ENCODE peak calls at places on chromosome 6, in five cellular contexts. B, T, F, L and X are unnamed samples.

GRCh38 chr6:88983532-88983931 is 20.1 kb upstream of the RNGTT start:
- DNase-seq in L (no peak), T (no peak), F (no peak), B (no peak), X (peak)

GRCh38 chr6:32168807-32169206 is 4.4 kb downstream of the EGFL8 start:
- DNase-seq in B (no peak), L (no peak), F (no peak), T (no peak), X (no peak)

GRCh38 chr6:143405381-143406154 is 44.9 kb downstream of the ADAT2 start:
- DNase-seq in B (no peak), L (no peak), F (no peak), T (no peak), X (no peak)

GRCh38 chr6:166751051-166751595 is 124.1 kb upstream of the RPS6KA2 start:
- DNase-seq in L (no peak), F (no peak), B (no peak), T (peak), X (no peak)

GRCh38 chr6:161880070-161880469 is 606.2 kb upstream of the AGPAT4 start:
- DNase-seq in T (no peak), F (no peak), B (no peak), L (no peak), X (no peak)

GRCh38 chr6:149181304-149181703 is 136.2 kb upstream of the TAB2 start:
- DNase-seq in T (no peak), L (no peak), F (no peak), B (no peak), X (no peak)

GRCh38 chr6:69005194-69005593 is 370.1 kb downstream of the ADGRB3 start:
- DNase-seq in F (no peak), B (no peak), T (no peak), L (no peak), X (no peak)

GRCh38 chr6:158803733-158804143 is 15.4 kb downstream of the EZR start:
- DNase-seq in B (no peak), T (peak), F (no peak), L (no peak), X (no peak)

GRCh38 chr6:105810105-105810921 is 275.8 kb upstream of the PRDM1 start:
- DNase-seq in F (no peak), B (peak), T (no peak), L (peak), X (peak)

GRCh38 chr6:119076966-119077642 is 1.4 kb downstream of the FAM184A start:
- DNase-seq in B (no peak), T (no peak), F (no peak), L (no peak), X (no peak)

GRCh38 chr6:36743538-36744441 is 46.2 kb downstream of the RAB44 start:
- DNase-seq in B (no peak), F (no peak), T (no peak), L (no peak), X (peak)

GRCh38 chr6:132228894-132229293 is 172.4 kb downstream of the MOXD1 start:
- DNase-seq in T (no peak), B (no peak), F (no peak), L (no peak), X (no peak)

GRCh38 chr6:62891065-62891647 is 320.1 kb upstream of the FKBP1C start:
- DNase-seq in F (no peak), B (no peak), T (no peak), L (no peak), X (peak)

GRCh38 chr6:13065596-13065995 is 262.7 kb downstream of the TBC1D7 start:
- DNase-seq in T (no peak), B (no peak), L (no peak), F (no peak), X (no peak)

GRCh38 chr6:158627168-158627939 is 17.2 kb downstream of the DYNLT1 start:
- DNase-seq in F (no peak), T (no peak), L (no peak), B (no peak), X (no peak)

GRCh38 chr6:71544028-71544427 is 255.4 kb downstream of the OGFRL1 start:
- DNase-seq in B (no peak), T (no peak), L (no peak), F (no peak), X (no peak)

GRCh38 chr6:156943167-156943566 is 166.0 kb downstream of the ARID1B start:
- DNase-seq in B (no peak), T (no peak), F (no peak), L (no peak), X (no peak)

GRCh38 chr6:106117579-106117978 is 31.4 kb downstream of the PRDM1 start:
- DNase-seq in T (peak), L (no peak), B (no peak), F (no peak), X (no peak)

GRCh38 chr6:138498575-138499302 is 555 bp downstream of the NHSL1 start:
- DNase-seq in B (no peak), T (no peak), L (no peak), F (no peak), X (no peak)

GRCh38 chr6:28474441-28475219 is 31.3 kb upstream of the ZSCAN23 start:
- DNase-seq in L (no peak), T (peak), F (peak), B (peak), X (peak)

GRCh38 chr6:29529956-29530355 is 29.6 kb downstream of the UBD start:
- DNase-seq in T (no peak), F (no peak), L (no peak), B (no peak), X (no peak)
- TF ChIP-seq CTCF in T (no peak), F (no peak), L (no peak), B (no peak), X (no peak)

DNA sequence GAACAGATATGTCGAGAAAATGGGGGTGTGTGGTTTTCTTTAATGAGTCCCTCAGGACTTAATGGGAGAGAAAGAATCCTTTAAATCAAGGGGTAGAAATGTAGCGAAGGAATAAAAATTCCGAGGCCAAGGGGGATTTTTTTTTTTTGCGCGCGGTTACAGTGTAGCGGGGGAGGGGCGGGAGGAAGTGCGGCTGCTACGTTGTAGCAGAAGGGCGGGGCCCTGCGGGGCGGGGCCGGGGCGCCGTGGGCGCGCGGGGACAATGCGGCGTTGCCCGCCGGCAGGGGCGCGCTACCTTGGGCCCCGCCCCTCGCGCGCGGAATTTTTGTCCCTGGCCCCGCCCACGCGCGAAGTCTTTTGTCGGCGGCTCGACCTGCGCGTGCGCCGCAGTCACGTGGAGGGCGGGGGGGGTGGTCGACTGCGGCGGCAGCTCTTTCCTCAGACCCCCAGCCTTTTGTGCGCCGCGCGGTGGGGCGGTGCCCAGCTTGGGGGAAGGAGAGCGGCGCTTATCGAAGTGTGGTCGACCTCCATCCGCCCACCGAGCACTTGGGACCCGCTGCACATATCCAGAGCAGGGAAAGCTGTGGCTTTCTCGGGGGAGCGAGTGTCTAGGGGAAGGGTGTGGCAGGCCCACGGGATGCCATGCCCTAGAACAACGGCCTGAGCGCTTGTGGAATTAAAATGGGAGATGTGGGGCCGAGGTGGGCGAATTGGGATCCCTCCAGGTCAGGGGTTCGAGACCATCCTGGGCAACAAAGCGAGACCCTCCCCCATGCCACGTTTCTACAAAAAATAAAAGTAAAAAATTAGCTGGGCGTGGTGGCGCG is 1.3 kb downstream of the TUBB start:
- DNase-seq in T (peak), F (peak), L (peak), B (no peak), X (peak)
- TF ChIP-seq CTCF in T (peak), F (peak), L (peak), B (no peak), X (peak)

GRCh38 chr6:44642345-44642744 is 254.8 kb downstream of the CDC5L start:
- DNase-seq in B (no peak), L (no peak), T (no peak), F (no peak), X (no peak)

GRCh38 chr6:44646355-44646754 is 258.8 kb downstream of the CDC5L start:
- DNase-seq in T (no peak), L (no peak), B (no peak), F (no peak), X (no peak)

GRCh38 chr6:44642870-44643522 is 255.5 kb downstream of the CDC5L start:
- DNase-seq in T (no peak), L (no peak), F (no peak), B (no peak), X (no peak)

GRCh38 chr6:44641344-44641743 is 253.8 kb downstream of the CDC5L start:
- DNase-seq in L (no peak), B (no peak), T (no peak), F (no peak), X (no peak)

GRCh38 chr6:44645276-44645675 is 257.8 kb downstream of the CDC5L start:
- DNase-seq in L (no peak), T (no peak), F (no peak), B (no peak), X (no peak)
- TF ChIP-seq CTCF in L (no peak), T (no peak), F (no peak), B (no peak), X (no peak)

DNA sequence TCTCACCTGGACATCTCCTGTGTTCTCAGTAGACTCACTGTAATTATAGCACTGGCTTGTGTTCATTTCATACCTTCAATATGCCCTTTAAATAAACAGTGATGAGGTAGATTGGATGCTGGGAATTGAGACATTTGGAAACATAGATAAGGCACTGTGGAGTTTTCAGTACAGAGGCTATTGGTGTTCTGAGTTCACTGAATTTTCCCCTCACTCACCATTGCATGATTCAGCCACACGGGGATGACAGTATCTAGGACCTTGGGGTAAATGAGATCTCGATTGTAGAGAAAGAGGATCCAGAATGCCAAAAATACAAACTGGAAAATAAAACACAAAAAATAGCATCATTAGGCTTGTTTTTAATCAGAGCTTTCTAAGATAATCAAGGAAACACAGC is 12.5 kb downstream of the ADTRP start:
- DNase-seq in B (no peak), T (no peak), L (no peak), F (no peak), X (no peak)
- TF ChIP-seq CTCF in B (peak), T (no peak), L (no peak), F (no peak), X (no peak)

DNA sequence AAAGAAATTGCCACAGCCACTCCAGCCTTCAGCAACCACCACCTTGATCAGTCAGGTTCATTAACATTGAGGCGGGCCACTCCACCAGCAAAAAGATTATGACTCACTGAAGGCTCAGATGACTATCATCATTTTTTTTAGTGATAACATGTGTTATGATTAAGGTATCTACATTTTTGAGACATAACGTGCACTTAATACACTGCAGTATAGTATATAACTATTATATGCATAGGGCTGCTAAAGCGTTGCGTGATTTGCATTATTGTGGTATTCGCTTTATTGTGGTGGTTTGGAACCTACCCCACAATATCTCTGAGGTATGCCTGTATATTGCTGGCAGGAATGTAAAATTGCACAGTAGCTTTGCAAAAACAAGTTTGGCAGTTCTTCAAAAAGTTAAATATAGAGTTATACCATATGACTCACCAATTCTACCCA is 6.8 kb upstream of the RIPK1 start:
- DNase-seq in T (no peak), L (no peak), B (no peak), F (no peak), X (peak)
- TF ChIP-seq CTCF in T (no peak), L (no peak), B (no peak), F (no peak), X (no peak)

GRCh38 chr6:113416166-113416565 is 441.0 kb upstream of the MARCKS start:
- DNase-seq in T (no peak), L (no peak), F (no peak), B (no peak), X (no peak)

GRCh38 chr6:113412589-113413367 is 444.4 kb upstream of the MARCKS start:
- DNase-seq in T (no peak), L (no peak), F (no peak), B (no peak), X (no peak)

GRCh38 chr6:113420290-113420689 is 436.9 kb upstream of the MARCKS start:
- DNase-seq in L (no peak), T (no peak), F (no peak), B (no peak), X (no peak)

GRCh38 chr6:113411006-113411405 is 446.1 kb upstream of the MARCKS start:
- DNase-seq in F (no peak), T (no peak), B (no peak), L (no peak), X (peak)

DNA sequence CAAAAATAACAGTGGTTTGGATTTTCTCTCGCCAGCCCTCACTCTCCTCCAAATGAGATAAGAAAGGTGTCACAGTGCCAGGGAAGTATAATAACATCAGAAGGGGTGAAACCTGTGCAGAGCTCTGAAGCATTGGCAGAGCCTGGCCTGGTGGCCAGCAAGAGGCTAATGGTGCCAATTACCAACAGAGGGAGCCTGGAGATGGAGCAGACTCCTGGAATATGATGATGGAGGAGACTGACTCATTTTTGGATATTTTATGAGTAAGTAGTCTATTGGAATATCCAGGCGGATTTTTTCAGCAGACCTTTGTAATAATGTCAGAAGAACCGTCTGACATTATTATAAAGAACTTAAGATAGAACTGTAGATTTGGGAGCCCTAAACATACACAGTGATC is 442.6 kb upstream of the MARCKS start:
- DNase-seq in B (no peak), L (no peak), T (no peak), F (peak), X (peak)
- TF ChIP-seq CTCF in B (peak), L (peak), T (no peak), F (peak), X (peak)

GRCh38 chr6:116379764-116380163 is 9.0 kb downstream of the DSE start:
- DNase-seq in F (no peak), L (no peak), B (no peak), T (no peak), X (no peak)
- TF ChIP-seq CTCF in F (no peak), L (no peak), B (no peak), T (no peak), X (no peak)